ENCODE peak calls at places on chromosomes 6 and 20, in seven cellular contexts. T is transverse colon, E is HCT116, Z is adrenal gland, F is IMR-90, I is NT2/D1, H is cardiac muscle cell. W is an unnamed sample.

GRCh38 chr6:108584323-108584722 is 23.6 kb downstream of the FOXO3 start:
- DNase-seq in T (no peak), E (no peak), Z (no peak), F (no peak), I (no peak), H (no peak), W (no peak)

GRCh38 chr6:8006208-8006607 is 58.0 kb downstream of the BLOC1S5 start:
- DNase-seq in T (no peak), E (peak; percentile 27), Z (no peak), F (peak; percentile 51), I (no peak), H (peak; percentile 7), W (no peak)

GRCh38 chr20:53805895-53806384 is 212.3 kb upstream of the ZNF217 start:
- DNase-seq in T (peak; percentile 46), E (no peak), Z (no peak), F (peak; percentile 81), I (no peak), H (no peak), W (no peak)

GRCh38 chr6:157541618-157542404 is 160.8 kb downstream of the ZDHHC14 start:
- DNase-seq in T (no peak), E (no peak), Z (no peak), F (peak; percentile 36), I (no peak), H (peak; percentile 61), W (no peak)

GRCh38 chr6:48057611-48058010 is 53.4 kb downstream of the PTCHD4 start:
- DNase-seq in T (no peak), E (no peak), Z (no peak), F (no peak), I (no peak), H (no peak), W (no peak)

GRCh38 chr6:123771126-123771525 is 32.5 kb upstream of the NKAIN2 start:
- DNase-seq in T (no peak), E (no peak), Z (no peak), F (no peak), I (no peak), H (no peak), W (no peak)

GRCh38 chr6:85995339-85996033 is 352.8 kb upstream of the SYNCRIP start:
- DNase-seq in T (no peak), E (no peak), Z (no peak), F (no peak), I (no peak), H (no peak), W (no peak)

GRCh38 chr6:89536230-89536629 is 102.3 kb downstream of the LYRM2 start:
- DNase-seq in T (no peak), E (no peak), Z (no peak), F (no peak), I (no peak), H (no peak), W (peak; percentile 22)

GRCh38 chr20:40868568-40869223 is 159.9 kb upstream of the TOP1 start:
- DNase-seq in T (no peak), E (no peak), Z (peak; percentile 28), F (peak; percentile 85), I (no peak), H (no peak), W (no peak)

GRCh38 chr6:53044572-53044971 is 20.6 kb upstream of the FBXO9 start:
- DNase-seq in T (no peak), E (no peak), Z (no peak), F (no peak), I (no peak), H (no peak), W (no peak)

GRCh38 chr6:89986650-89987074 is 92.4 kb downstream of the GJA10 start:
- DNase-seq in T (no peak), E (no peak), Z (no peak), F (peak; percentile 89), I (no peak), H (no peak), W (no peak)

GRCh38 chr6:110550353-110550752 is 73.9 kb upstream of the SLC22A16 start:
- DNase-seq in T (no peak), E (no peak), Z (no peak), F (no peak), I (no peak), H (no peak), W (no peak)

GRCh38 chr20:64164123-64164836 is at the start of gene MYT1:
- DNase-seq in T (no peak), E (no peak), Z (no peak), F (no peak), I (no peak), H (no peak), W (no peak)

GRCh38 chr20:49285233-49285668 is 7.4 kb upstream of the ZNFX1 start:
- DNase-seq in T (no peak), E (no peak), Z (no peak), F (no peak), I (no peak), H (no peak), W (no peak)

GRCh38 chr6:97023982-97024381 is 99.5 kb downstream of the KLHL32 start:
- DNase-seq in T (no peak), E (no peak), Z (no peak), F (no peak), I (no peak), H (no peak), W (no peak)

GRCh38 chr6:164114656-164115055 is 700.1 kb downstream of the QKI start:
- DNase-seq in T (no peak), E (no peak), Z (no peak), F (no peak), I (no peak), H (no peak), W (no peak)

GRCh38 chr6:40386200-40386599 is 201.0 kb downstream of the LRFN2 start:
- DNase-seq in T (no peak), E (no peak), Z (no peak), F (no peak), I (no peak), H (no peak), W (no peak)

GRCh38 chr20:57316795-57317201 is 12.8 kb upstream of the SPO11 start:
- DNase-seq in T (no peak), E (no peak), Z (no peak), F (no peak), I (no peak), H (no peak), W (no peak)

GRCh38 chr6:61886608-61887259 is 399.3 kb downstream of the KHDRBS2 start:
- DNase-seq in T (no peak), E (no peak), Z (no peak), F (no peak), I (no peak), H (peak; percentile 22), W (no peak)

GRCh38 chr6:6890400-6890858 is 217.3 kb upstream of the RREB1 start:
- DNase-seq in T (peak; percentile 56), E (no peak), Z (peak; percentile 71), F (no peak), I (no peak), H (peak; percentile 49), W (no peak)

GRCh38 chr6:157203764-157204163 is 119.6 kb downstream of the TMEM242 start:
- DNase-seq in T (no peak), E (no peak), Z (no peak), F (no peak), I (no peak), H (no peak), W (no peak)

GRCh38 chr6:37643851-37644672 is 53.6 kb downstream of the MDGA1 start:
- DNase-seq in T (no peak), E (no peak), Z (no peak), F (peak; percentile 10), I (no peak), H (no peak), W (no peak)

GRCh38 chr6:15288856-15289255 is 43.0 kb downstream of the JARID2 start:
- DNase-seq in T (no peak), E (no peak), Z (no peak), F (no peak), I (no peak), H (no peak), W (no peak)

GRCh38 chr6:17884501-17885039 is 102.9 kb downstream of the KIF13A start:
- DNase-seq in T (no peak), E (no peak), Z (no peak), F (no peak), I (no peak), H (no peak), W (no peak)

GRCh38 chr20:59403261-59403961 is 103.0 kb downstream of the EDN3 start:
- DNase-seq in T (peak; percentile 62), E (no peak), Z (peak; percentile 61), F (no peak), I (no peak), H (peak; percentile 75), W (peak; percentile 41)

GRCh38 chr20:8168785-8169288 is 36.8 kb downstream of the PLCB1 start:
- DNase-seq in T (no peak), E (no peak), Z (no peak), F (no peak), I (no peak), H (no peak), W (no peak)

GRCh38 chr6:170485159-170485558 is 67.9 kb downstream of the PSMB1 start:
- DNase-seq in T (no peak), E (no peak), Z (no peak), F (no peak), I (no peak), H (peak; percentile 35), W (no peak)

GRCh38 chr20:58870293-58871014 is 17.9 kb downstream of the GNAS start:
- DNase-seq in T (peak; percentile 75), E (no peak), Z (peak; percentile 79), F (peak; percentile 47), I (no peak), H (peak; percentile 80), W (no peak)

GRCh38 chr6:70241991-70242420 is 60.9 kb downstream of the COL9A1 start:
- DNase-seq in T (peak; percentile 52), E (no peak), Z (no peak), F (no peak), I (no peak), H (no peak), W (no peak)

GRCh38 chr20:62916703-62917476 is 9.4 kb downstream of the DIDO1 start:
- DNase-seq in T (no peak), E (no peak), Z (no peak), F (no peak), I (no peak), H (no peak), W (no peak)
- H3K4me1 ChIP-seq in T (peaks cover 65% of the 10 kb centered on the region), E (peaks cover 39% of the 10 kb centered on the region), Z (peaks cover 78% of the 10 kb centered on the region), F (peaks cover 17% of the 10 kb centered on the region), I (peaks cover 5% of the 10 kb centered on the region), H (peaks cover 41% of the 10 kb centered on the region), W (peaks cover 14% of the 10 kb centered on the region)

DNA sequence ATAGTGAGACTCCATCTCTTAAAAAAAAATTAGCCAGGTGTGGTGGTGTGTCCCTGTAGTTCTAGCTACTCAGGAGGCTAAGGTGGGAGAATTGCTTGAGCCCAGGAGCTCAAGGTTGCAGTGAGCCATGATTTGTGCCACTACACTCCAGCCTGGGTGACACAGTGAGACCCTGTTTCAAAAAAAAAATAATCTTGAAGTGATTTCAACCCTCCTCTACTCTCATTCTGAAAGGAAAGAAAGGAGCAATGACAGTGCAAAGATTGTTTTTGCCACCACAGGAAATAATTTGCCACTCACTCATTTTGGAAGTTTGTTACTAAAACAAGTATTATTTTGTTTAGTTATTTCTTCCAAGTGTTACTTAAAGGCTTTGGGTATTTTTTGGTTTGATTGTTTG is 45.6 kb downstream of the BLTP3A start:
- DNase-seq in T (no peak), E (no peak), Z (no peak), F (no peak), I (no peak), H (no peak), W (no peak)
- H3K36me3 ChIP-seq in T (peaks cover 11% of the 10 kb centered on the region), E (peaks cover 4% of the 10 kb centered on the region), Z (no peaks in the 10 kb centered on the region), F (peaks cover 6% of the 10 kb centered on the region), I (peaks cover 13% of the 10 kb centered on the region), H (peaks cover 39% of the 10 kb centered on the region), W (no peaks in the 10 kb centered on the region)

GRCh38 chr6:158870418-158870957 is 51.3 kb upstream of the EZR start:
- DNase-seq in T (no peak), E (no peak), Z (no peak), F (no peak), I (no peak), H (no peak), W (no peak)
- H3K4me3 ChIP-seq in T (peak overlapping the region; percentile 45), E (peak overlapping the region; percentile 37), Z (peak overlapping the region; percentile 59), F (no peak overlapping the region), I (no peak overlapping the region), H (no peak overlapping the region), W (no peak overlapping the region)

GRCh38 chr6:106790935-106791334 is 161.6 kb downstream of the QRSL1 start:
- DNase-seq in T (no peak), E (no peak), Z (no peak), F (no peak), I (no peak), H (no peak), W (no peak)
- H3K4me1 ChIP-seq in T (no peaks in the 10 kb centered on the region), E (no peaks in the 10 kb centered on the region), Z (no peaks in the 10 kb centered on the region), F (no peaks in the 10 kb centered on the region), I (no peaks in the 10 kb centered on the region), H (peaks cover 6% of the 10 kb centered on the region), W (no peaks in the 10 kb centered on the region)

W was measured in iPS DF 6.9.